ENCODE peak calls at places on chromosomes 7 and 10, in five cellular contexts. O is neuronal stem cell, E is mesendoderm, Y is mesenchymal stem cell, K is IMR-90. Q is an unnamed sample.

GRCh38 chr7:94043299-94043698 is 39.1 kb upstream of the BET1 start:
- DNase-seq in O (no peak), E (no peak), Y (peak), K (peak), Q (no peak)

GRCh38 chr10:117680611-117681010 is 138.1 kb downstream of the EMX2 start:
- DNase-seq in O (no peak), E (no peak), Y (no peak), K (no peak), Q (no peak)

GRCh38 chr7:76427635-76428034 is 2.9 kb downstream of the ZP3 start:
- DNase-seq in O (no peak), E (no peak), Y (no peak), K (no peak), Q (no peak)

GRCh38 chr10:88131561-88132139 is 268.2 kb downstream of the PTEN start:
- DNase-seq in O (no peak), E (peak), Y (no peak), K (no peak), Q (peak)

GRCh38 chr10:118812393-118812740 is 57.6 kb upstream of the CACUL1 start:
- DNase-seq in O (no peak), E (peak), Y (no peak), K (no peak), Q (no peak)

GRCh38 chr7:150962743-150963399 is 15.2 kb downstream of the KCNH2 start:
- DNase-seq in O (no peak), E (peak), Y (peak), K (peak), Q (peak)

GRCh38 chr10:21078410-21079329 is 181.6 kb upstream of the NEBL start:
- DNase-seq in O (peak), E (peak), Y (peak), K (peak), Q (peak)

GRCh38 chr7:121714559-121715303 is 158.2 kb upstream of the PTPRZ1 start:
- DNase-seq in O (no peak), E (peak), Y (no peak), K (no peak), Q (no peak)

GRCh38 chr7:32299133-32299702 is 191.0 kb downstream of the LSM5 start:
- DNase-seq in O (peak), E (peak), Y (peak), K (no peak), Q (peak)

GRCh38 chr10:86592413-86592812 is 61.9 kb upstream of the OPN4 start:
- DNase-seq in O (no peak), E (no peak), Y (no peak), K (no peak), Q (peak)

GRCh38 chr10:132392811-132393694 is 3.9 kb upstream of the PWWP2B start:
- DNase-seq in O (no peak), E (no peak), Y (peak), K (peak), Q (no peak)

GRCh38 chr10:28060031-28060607 is 61.2 kb upstream of the ODAD2 start:
- DNase-seq in O (no peak), E (no peak), Y (no peak), K (peak), Q (no peak)

GRCh38 chr10:111525696-111526095 is 448.9 kb downstream of the ADRA2A start:
- DNase-seq in O (no peak), E (no peak), Y (no peak), K (no peak), Q (no peak)

GRCh38 chr10:131155903-131156285 is 155.6 kb downstream of the TCERG1L start:
- DNase-seq in O (no peak), E (peak), Y (no peak), K (no peak), Q (no peak)

GRCh38 chr10:71323407-71323806 is 4.3 kb downstream of the SLC29A3 start:
- DNase-seq in O (no peak), E (peak), Y (peak), K (peak), Q (no peak)

GRCh38 chr10:16777473-16778370 is 39.5 kb downstream of the RSU1 start:
- DNase-seq in O (peak), E (peak), Y (peak), K (peak), Q (no peak)

GRCh38 chr7:99614495-99614894 is 2.3 kb upstream of the ZSCAN25 start:
- DNase-seq in O (no peak), E (no peak), Y (no peak), K (no peak), Q (no peak)

GRCh38 chr10:28179490-28180099 is 123.3 kb downstream of the MPP7 start:
- DNase-seq in O (peak), E (peak), Y (peak), K (peak), Q (no peak)

GRCh38 chr7:92042056-92042737 is 92.1 kb downstream of the CYP51A1 start:
- DNase-seq in O (no peak), E (no peak), Y (no peak), K (no peak), Q (no peak)

GRCh38 chr7:135147899-135148721 is at the start of gene TMEM140:
- DNase-seq in O (no peak), E (no peak), Y (peak), K (peak), Q (no peak)

GRCh38 chr10:28250782-28251181 is 52.1 kb downstream of the MPP7 start:
- DNase-seq in O (no peak), E (no peak), Y (peak), K (peak), Q (no peak)

GRCh38 chr10:53440641-53441040 is 668.1 kb upstream of the MBL2 start:
- DNase-seq in O (no peak), E (no peak), Y (no peak), K (no peak), Q (no peak)

GRCh38 chr7:80498481-80499349 is 13.1 kb downstream of the GNAT3 start:
- DNase-seq in O (no peak), E (no peak), Y (peak), K (peak), Q (no peak)

DNA sequence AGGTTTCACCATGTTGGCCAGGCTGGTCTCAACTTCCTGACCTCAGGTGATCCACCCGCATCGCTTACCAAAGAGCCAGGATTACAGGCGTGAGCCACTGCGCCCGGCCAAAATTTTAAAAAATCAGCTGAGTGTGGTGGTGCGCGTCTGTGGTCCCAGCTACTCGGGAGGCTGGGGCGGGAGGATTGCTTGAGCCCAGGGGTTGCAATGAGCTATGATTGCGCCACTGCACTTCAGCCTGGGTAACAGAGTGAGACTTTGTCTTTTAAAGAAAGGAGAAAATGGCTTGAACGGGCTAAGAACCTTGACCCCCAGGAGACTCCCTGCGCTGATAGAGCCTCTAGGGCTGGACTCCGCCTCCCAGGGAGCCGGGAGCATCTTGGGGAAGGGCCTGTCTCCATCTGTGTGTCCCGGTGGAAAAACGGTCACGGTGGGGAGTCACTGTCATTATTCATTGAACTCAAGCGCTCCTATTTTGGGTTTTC is 763 bp upstream of the KCTD7 start:
- DNase-seq in O (no peak), E (no peak), Y (no peak), K (no peak), Q (no peak)
- H3K18ac ChIP-seq in O (peak), E (peak), Y (peak), K (peak), Q (peak)

GRCh38 chr7:46229409-46229808 is 308.3 kb upstream of the IGFBP3 start:
- DNase-seq in O (no peak), E (no peak), Y (peak), K (peak), Q (no peak)

GRCh38 chr7:46233585-46234329 is 312.7 kb upstream of the IGFBP3 start:
- DNase-seq in O (no peak), E (no peak), Y (no peak), K (no peak), Q (no peak)

GRCh38 chr7:46226860-46227259 is 305.8 kb upstream of the IGFBP3 start:
- DNase-seq in O (no peak), E (no peak), Y (no peak), K (peak), Q (no peak)

GRCh38 chr7:46230298-46231295 is 309.5 kb upstream of the IGFBP3 start:
- DNase-seq in O (no peak), E (no peak), Y (no peak), K (no peak), Q (no peak)
- H2BK120ac ChIP-seq in O (no peak), E (no peak), Y (no peak), K (no peak), Q (no peak)

DNA sequence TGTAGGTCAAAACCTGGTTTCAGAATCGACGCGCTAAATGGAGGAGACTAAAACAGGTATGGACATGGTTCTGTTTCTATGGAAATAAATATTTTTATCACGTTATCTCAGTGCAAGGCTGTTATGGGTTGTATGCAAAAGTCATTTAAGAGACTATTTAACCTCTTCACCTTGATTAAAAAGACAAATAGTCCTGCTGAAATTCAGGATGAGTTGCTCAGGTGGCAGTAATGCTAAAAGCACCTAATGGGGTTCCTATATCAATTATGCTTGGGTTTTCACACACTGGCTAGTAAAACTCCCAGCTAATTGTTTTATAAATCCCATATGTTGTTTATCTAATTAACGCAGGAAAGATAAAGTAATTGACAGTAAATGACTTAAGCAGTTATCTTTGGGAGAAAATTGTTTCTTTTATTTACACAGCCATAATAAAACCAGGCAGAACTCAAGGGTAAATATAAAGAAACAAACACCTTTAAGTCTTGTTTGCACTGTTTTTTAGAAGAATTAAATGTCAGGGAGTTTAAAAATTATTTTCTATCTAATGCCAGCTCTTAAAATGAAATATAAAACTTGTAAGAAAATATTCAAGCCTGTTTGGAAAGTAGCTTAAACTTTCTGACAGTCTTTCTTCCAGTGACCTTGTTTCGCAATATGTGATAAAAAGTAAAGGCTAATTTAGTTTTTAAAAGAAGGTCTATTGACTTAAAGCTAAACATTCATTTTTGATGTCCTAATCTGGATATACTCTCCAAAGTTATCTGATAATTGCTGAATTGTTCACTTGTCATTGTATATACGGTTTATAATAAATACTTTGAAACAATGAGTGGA is 3.2 kb downstream of the HHEX start:
- DNase-seq in O (peak), E (peak), Y (peak), K (no peak), Q (no peak)
- H3K18ac ChIP-seq in O (no peak), E (no peak), Y (no peak), K (no peak), Q (no peak)

GRCh38 chr10:112961609-112962008 is 11.6 kb downstream of the TCF7L2 start:
- DNase-seq in O (no peak), E (no peak), Y (peak), K (no peak), Q (no peak)

GRCh38 chr10:112960151-112960681 is 10.2 kb downstream of the TCF7L2 start:
- DNase-seq in O (no peak), E (peak), Y (peak), K (no peak), Q (no peak)

GRCh38 chr10:112958275-112958995 is 8.4 kb downstream of the TCF7L2 start:
- DNase-seq in O (no peak), E (peak), Y (peak), K (peak), Q (no peak)

GRCh38 chr10:112957589-112958202 is 7.6 kb downstream of the TCF7L2 start:
- DNase-seq in O (no peak), E (peak), Y (peak), K (no peak), Q (no peak)

GRCh38 chr10:112959207-112959838 is 9.3 kb downstream of the TCF7L2 start:
- DNase-seq in O (no peak), E (no peak), Y (peak), K (peak), Q (no peak)
- H2BK120ac ChIP-seq in O (no peak), E (no peak), Y (no peak), K (peak), Q (no peak)

GRCh38 chr10:120260446-120260845 is 196.6 kb upstream of the PLPP4 start:
- DNase-seq in O (no peak), E (no peak), Y (no peak), K (no peak), Q (no peak)

GRCh38 chr10:120266037-120266436 is 191.0 kb upstream of the PLPP4 start:
- DNase-seq in O (no peak), E (no peak), Y (no peak), K (no peak), Q (no peak)

DNA sequence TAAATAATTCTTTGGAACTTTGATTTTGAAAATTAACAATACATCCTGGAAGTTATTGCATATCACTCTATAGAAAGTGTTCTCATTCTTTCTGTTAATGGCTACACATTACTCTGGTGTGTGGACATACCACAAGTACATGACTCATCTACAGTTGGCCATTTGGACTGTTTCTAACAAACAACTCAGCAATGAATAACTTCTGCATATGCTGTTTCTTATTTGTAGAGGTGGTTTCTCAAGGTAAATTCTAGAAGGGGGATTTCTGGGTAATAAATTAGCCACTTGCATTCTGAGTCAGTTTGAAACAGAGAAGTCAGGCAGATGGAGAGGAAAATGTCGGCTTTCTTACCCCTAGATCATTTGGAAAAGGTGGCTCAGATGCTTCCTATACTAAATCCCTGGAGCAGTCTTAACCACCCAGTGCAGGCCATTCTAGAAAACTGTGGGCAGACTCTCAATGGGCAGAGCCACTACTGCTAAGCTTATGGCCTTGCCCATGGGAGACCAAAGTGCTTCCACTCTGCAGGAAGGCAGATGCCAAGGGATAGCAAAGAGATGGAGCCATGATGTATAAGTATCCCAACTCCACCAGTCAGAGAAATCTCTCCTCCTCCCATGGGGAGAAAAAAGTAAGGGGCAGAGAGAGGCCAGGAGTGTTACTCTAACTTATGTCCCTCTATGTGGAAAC is 194.0 kb upstream of the PLPP4 start:
- DNase-seq in O (no peak), E (no peak), Y (no peak), K (no peak), Q (no peak)
- H3K18ac ChIP-seq in O (no peak), E (no peak), Y (no peak), K (no peak), Q (no peak)

GRCh38 chr7:130270947-130271790 is 4.5 kb downstream of the CPA2 start:
- DNase-seq in O (no peak), E (no peak), Y (no peak), K (no peak), Q (no peak)
- H2BK120ac ChIP-seq in O (peak), E (no peak), Y (no peak), K (peak), Q (no peak)

DNA sequence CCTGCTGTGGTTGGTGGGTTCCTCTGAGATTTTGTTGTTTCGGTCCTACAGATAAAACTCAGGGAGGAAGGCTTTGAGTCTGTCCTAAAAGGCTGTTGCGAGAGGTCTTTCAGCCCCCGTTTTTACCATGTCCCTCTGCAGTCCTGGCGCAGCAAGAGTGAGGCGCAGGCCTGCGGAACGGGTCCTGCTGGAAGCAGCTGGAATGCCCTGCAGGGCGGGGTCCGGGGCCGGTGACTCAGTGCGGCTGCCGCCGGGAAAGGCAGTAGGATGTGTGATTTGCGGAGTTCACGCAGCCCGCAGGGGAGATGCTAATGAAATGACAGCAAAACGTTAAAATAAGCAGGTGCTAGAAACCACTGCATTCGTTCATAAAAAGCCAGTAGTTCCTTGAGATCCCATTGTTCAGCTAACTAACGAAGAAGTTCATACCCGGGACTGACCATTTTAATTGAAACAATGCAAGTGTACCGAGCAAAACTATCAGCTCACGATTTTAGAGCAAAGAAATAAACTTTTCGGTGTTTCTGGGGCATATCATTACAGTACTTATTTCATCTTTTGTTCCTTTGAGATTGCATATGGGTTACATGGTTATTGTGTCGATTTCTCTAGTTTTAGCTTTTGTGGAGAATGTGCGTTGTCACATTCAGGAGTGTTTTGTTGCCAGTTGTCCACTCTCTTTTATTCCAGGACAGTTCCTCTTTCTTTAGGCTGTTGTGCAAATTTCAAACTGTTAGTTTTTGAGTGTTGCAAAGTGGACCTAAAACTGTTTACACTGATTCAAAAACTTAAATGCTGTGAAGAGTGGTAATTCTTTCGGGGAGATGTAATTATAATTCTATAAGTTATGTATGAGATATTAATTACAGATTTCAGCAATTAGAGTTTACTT is 783 bp downstream of the ANLN start:
- DNase-seq in O (peak), E (peak), Y (peak), K (peak), Q (peak)
- H3K18ac ChIP-seq in O (peak), E (peak), Y (peak), K (peak), Q (peak)

DNA sequence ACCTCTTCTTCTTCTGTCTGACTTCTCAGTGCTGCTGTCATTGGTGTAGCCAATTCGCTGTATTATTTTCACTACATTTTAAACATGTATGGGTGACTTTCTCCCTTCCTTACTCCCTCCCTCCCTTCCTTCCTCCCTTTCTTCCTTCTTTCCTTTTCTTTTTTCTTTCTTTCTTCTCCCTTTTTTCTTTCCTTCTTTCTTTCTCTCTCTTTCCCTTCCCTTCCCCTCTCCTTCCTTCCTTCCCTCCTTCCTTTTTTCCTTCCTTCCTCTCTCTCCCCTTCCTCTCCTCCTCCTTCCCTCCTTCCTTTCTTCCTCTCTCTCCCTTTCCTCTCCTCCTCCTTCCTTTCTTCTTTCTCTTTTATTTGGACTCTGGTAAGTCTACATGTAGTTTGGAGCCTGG is 240.8 kb downstream of the GATA3 start:
- DNase-seq in O (no peak), E (no peak), Y (no peak), K (no peak), Q (no peak)
- H2BK120ac ChIP-seq in O (no peak), E (no peak), Y (no peak), K (no peak), Q (no peak)

Q was measured in H9.